ENCODE peak calls at places on chromosomes 2 and 18, in eight cellular contexts. Y is HCEC 1CT; D is fibroblast of gingiva; V is T-helper 2 cell; T is activated CD8-positive, alpha-beta memory T cell treated with anti-CD3 and anti-CD28 coated beads for 48 hours; E is breast epithelium; H is sigmoid colon; F is stimulated activated CD8-positive, alpha-beta memory T cell treated with anti-CD3 and anti-CD28 coated beads, Interleukin-7, amount 100 ng/mL, for 1 hour. X is an unnamed sample.

GRCh38 chr18:34976899-34977786 is 64.1 kb upstream of the MAPRE2 start:
- DNase-seq in Y (peak; percentile 28), D (peak; percentile 18), V (peak; percentile 64), T (peak; percentile 47), E (peak; percentile 75), H (peak; percentile 86), F (peak; percentile 57), X (no peak)

GRCh38 chr2:191114403-191114886 is 36.3 kb downstream of the STAT4 start:
- DNase-seq in Y (peak; percentile 34), D (no peak), V (peak; percentile 80), T (no peak), E (no peak), H (no peak), F (no peak), X (no peak)

GRCh38 chr2:47288864-47289263 is 114.1 kb upstream of the MSH2 start:
- DNase-seq in Y (peak; percentile 96), D (peak; percentile 82), V (no peak), T (no peak), E (no peak), H (no peak), F (no peak), X (no peak)

GRCh38 chr2:195594916-195595694 is 61.9 kb upstream of the SLC39A10 start:
- DNase-seq in Y (no peak), D (no peak), V (no peak), T (no peak), E (no peak), H (no peak), F (no peak), X (no peak)

GRCh38 chr2:49753344-49753930 is 599.1 kb upstream of the FSHR start:
- DNase-seq in Y (no peak), D (no peak), V (no peak), T (no peak), E (no peak), H (no peak), F (no peak), X (no peak)

GRCh38 chr2:239570971-239571520 is 170.2 kb upstream of the HDAC4 start:
- DNase-seq in Y (no peak), D (no peak), V (no peak), T (no peak), E (no peak), H (no peak), F (no peak), X (no peak)

GRCh38 chr2:230418341-230419016 is 2.5 kb downstream of the SP100 start:
- DNase-seq in Y (peak; percentile 87), D (peak; percentile 51), V (no peak), T (no peak), E (no peak), H (no peak), F (no peak), X (no peak)

GRCh38 chr18:56402872-56403516 is 235.4 kb downstream of the TXNL1 start:
- DNase-seq in Y (peak; percentile 87), D (peak; percentile 92), V (no peak), T (no peak), E (no peak), H (no peak), F (no peak), X (no peak)

GRCh38 chr2:105553538-105554196 is 154.8 kb upstream of the FHL2 start:
- DNase-seq in Y (peak; percentile 40), D (no peak), V (no peak), T (no peak), E (no peak), H (no peak), F (no peak), X (no peak)

GRCh38 chr2:174615951-174616436 is 18.4 kb upstream of the WIPF1 start:
- DNase-seq in Y (no peak), D (peak; percentile 56), V (peak; percentile 52), T (no peak), E (no peak), H (no peak), F (no peak), X (no peak)

GRCh38 chr2:179857236-179857635 is 4.2 kb downstream of the ZNF385B start:
- DNase-seq in Y (no peak), D (no peak), V (no peak), T (no peak), E (no peak), H (no peak), F (no peak), X (no peak)

GRCh38 chr2:174503161-174503809 is 16.5 kb upstream of the GPR155 start:
- DNase-seq in Y (no peak), D (no peak), V (peak; percentile 13), T (no peak), E (no peak), H (no peak), F (no peak), X (no peak)